ENCODE peak calls at places on chromosome 15, in four cellular contexts. O is neural progenitor cell, H is psoas muscle, J is tibial artery. W is an unnamed sample.

GRCh38 chr15:62390793-62391543 is 225.9 kb upstream of the C2CD4B start:
- DNase-seq in H (peak), J (peak), O (peak), W (peak)

GRCh38 chr15:31266712-31267111 is 59.9 kb upstream of the KLF13 start:
- DNase-seq in H (no peak), J (peak), O (peak), W (no peak)

GRCh38 chr15:31328425-31328998 is 1.9 kb downstream of the KLF13 start:
- DNase-seq in O (no peak), H (no peak), J (no peak), W (no peak)

GRCh38 chr15:54585063-54585462 is 606.8 kb downstream of the UNC13C start:
- DNase-seq in O (no peak), H (no peak), J (no peak), W (no peak)

GRCh38 chr15:42239528-42240245 is 31.6 kb upstream of the VPS39 start:
- DNase-seq in H (no peak), O (no peak), J (no peak), W (no peak)

GRCh38 chr15:41892621-41893421 is 1.0 kb downstream of the SPTBN5 start:
- DNase-seq in J (no peak), H (peak), O (no peak), W (no peak)

GRCh38 chr15:94387854-94388441 is 156.6 kb downstream of the MCTP2 start:
- DNase-seq in H (no peak), O (no peak), J (no peak), W (no peak)

GRCh38 chr15:101795455-101795854 is 7.9 kb upstream of the OR4F6 start:
- DNase-seq in H (no peak), O (no peak), J (no peak), W (no peak)

GRCh38 chr15:50883903-50884302 is 24.6 kb upstream of the AP4E1 start:
- DNase-seq in J (no peak), O (no peak), H (no peak), W (no peak)

GRCh38 chr15:64717735-64718495 is 57.5 kb downstream of the RBPMS2 start:
- DNase-seq in H (no peak), O (no peak), J (no peak), W (no peak)

GRCh38 chr15:64716452-64716851 is 58.9 kb downstream of the RBPMS2 start:
- DNase-seq in O (no peak), J (no peak), H (no peak), W (no peak)

GRCh38 chr15:64713592-64713991 is 61.8 kb downstream of the RBPMS2 start:
- DNase-seq in O (no peak), H (no peak), J (no peak), W (no peak)

GRCh38 chr15:64720188-64720587 is 55.2 kb downstream of the RBPMS2 start:
- DNase-seq in H (no peak), J (no peak), O (no peak), W (no peak)

GRCh38 chr15:64717130-64717529 is 58.3 kb downstream of the RBPMS2 start:
- DNase-seq in H (no peak), O (no peak), J (no peak), W (no peak)
- TF ChIP-seq CTCF in H (no peak), O (no peak), J (no peak), W (no peak)

GRCh38 chr15:99474981-99475753 is 90.6 kb upstream of the MEF2A start:
- DNase-seq in H (peak), O (no peak), J (no peak), W (no peak)
- TF ChIP-seq CTCF in H (no peak), O (no peak), J (no peak), W (no peak)

GRCh38 chr15:45134682-45135604 is 5.1 kb downstream of the DUOX1 start:
- DNase-seq in O (peak), J (no peak), H (no peak), W (no peak)
- TF ChIP-seq CTCF in O (peak), J (no peak), H (no peak), W (no peak)

DNA sequence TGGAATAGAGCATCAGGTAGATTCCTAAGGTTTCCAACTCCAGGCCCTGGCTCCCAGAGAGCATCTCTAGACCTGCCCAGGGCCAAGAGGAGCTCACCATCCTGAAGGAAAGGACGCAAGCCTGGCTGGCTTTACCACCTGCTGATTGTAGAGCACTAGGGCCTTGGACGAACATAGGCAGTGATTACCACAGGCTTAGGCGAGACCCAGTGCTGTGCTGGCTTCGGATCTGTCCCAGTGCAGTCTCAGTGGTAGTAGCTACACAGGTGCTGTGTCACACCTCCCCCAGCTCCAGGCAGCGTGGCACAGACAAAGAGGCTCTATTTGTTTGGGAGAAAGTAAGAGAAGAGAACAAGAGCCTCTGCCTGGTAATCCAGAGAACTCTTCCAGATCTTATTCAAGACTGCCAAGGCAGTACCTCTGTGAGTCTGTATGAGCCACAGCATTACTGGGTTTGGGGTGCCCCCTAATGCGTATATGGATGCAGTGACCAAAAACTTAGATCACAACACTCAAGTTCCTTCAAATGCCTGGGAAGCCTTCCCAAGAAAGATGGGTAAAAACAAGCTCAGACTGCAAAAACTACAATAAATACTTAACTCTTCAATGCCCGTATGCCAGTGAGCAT is 25.4 kb downstream of the ISG20 start:
- DNase-seq in H (no peak), J (no peak), O (no peak), W (no peak)
- TF ChIP-seq CTCF in H (peak), J (no peak), O (peak), W (no peak)

DNA sequence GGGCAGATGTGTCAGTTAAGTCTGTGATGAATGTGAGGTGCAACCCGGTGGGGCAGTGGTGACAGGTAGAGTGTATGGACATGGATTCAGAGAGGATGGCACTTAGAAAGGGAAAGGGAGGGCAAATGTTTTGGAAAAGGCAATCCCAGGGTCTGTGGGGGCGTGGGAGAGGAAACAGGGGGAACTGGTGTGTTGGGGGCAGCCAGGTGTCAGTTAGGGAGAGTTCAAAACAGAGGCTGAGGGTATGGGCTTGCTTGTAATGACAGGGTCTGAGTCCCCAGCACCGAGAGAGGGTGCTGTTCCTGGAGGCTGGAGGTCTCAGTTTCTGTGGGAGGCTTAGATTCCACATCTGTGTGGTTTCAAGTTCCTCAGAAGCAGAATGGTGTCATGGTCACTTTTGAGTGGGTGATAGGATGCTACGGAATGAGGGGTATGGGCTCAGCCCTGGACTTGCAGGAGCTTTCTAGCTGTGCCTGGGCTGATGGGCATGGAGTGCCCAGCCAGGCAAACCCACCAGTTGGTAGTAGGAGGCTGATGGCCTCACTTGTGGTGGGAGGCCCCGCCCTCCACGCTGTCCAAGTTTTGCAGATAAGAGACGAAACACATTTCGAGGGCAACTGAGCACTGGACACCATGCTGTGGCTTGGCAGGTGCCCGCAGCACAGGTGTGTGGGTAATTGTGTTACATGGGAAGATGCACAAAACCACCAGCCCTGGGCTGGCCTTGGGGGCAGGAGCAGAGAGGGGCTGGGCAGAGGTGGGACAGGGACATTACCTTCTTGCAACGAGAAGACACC is 209.5 kb downstream of the RPLP1 start:
- DNase-seq in J (no peak), O (no peak), H (no peak), W (no peak)
- TF ChIP-seq CTCF in J (no peak), O (no peak), H (no peak), W (no peak)

GRCh38 chr15:99371180-99372103 is 120.2 kb downstream of the LRRC28 start:
- DNase-seq in H (no peak), J (no peak), O (no peak), W (no peak)
- TF ChIP-seq CTCF in H (no peak), J (no peak), O (no peak), W (no peak)

GRCh38 chr15:29442532-29442931 is 172.9 kb upstream of the NSMCE3 start:
- DNase-seq in H (no peak), O (no peak), J (no peak), W (no peak)
- TF ChIP-seq CTCF in H (no peak), O (no peak), J (no peak), W (no peak)

GRCh38 chr15:79027532-79028410 is 62.8 kb downstream of the RASGRF1 start:
- DNase-seq in J (no peak), O (no peak), H (no peak), W (no peak)

GRCh38 chr15:79025802-79026201 is 64.8 kb downstream of the RASGRF1 start:
- DNase-seq in J (no peak), O (no peak), H (no peak), W (no peak)

GRCh38 chr15:79023546-79023890 is 67.1 kb downstream of the RASGRF1 start:
- DNase-seq in J (no peak), O (no peak), H (no peak), W (no peak)

GRCh38 chr15:79023918-79024317 is 66.7 kb downstream of the RASGRF1 start:
- DNase-seq in H (no peak), O (no peak), J (no peak), W (no peak)

DNA sequence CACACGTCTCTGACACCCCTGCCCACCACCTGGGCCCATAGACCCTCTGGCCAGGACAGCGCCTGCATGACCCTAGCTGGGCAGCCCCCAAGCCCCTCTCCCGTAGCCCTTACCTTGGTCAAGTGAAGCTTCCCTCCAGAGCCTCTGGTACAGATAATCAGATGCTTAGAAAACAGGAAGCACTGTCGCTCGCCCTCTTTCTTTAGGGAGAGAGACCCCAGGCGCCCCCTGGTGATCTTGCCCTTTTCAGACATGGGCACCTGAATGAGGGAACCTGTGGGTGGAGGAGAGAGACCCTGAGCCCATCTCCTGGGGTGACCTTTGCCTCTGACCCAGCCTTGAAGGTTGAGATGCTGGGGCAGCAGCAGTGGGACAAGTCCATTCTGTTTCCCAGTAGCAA is 65.4 kb downstream of the RASGRF1 start:
- DNase-seq in O (peak), J (peak), H (no peak), W (no peak)
- TF ChIP-seq CTCF in O (peak), J (no peak), H (no peak), W (no peak)

GRCh38 chr15:75736256-75736655 is 23.6 kb upstream of the CSPG4 start:
- DNase-seq in H (no peak), O (no peak), J (no peak), W (no peak)

GRCh38 chr15:75733761-75734651 is 21.4 kb upstream of the CSPG4 start:
- DNase-seq in J (no peak), H (no peak), O (no peak), W (no peak)

GRCh38 chr15:75732809-75733451 is 20.3 kb upstream of the CSPG4 start:
- DNase-seq in O (peak), H (peak), J (peak), W (no peak)

GRCh38 chr15:75739791-75740190 is 27.1 kb upstream of the CSPG4 start:
- DNase-seq in J (peak), O (no peak), H (no peak), W (no peak)

GRCh38 chr15:75738647-75739325 is 26.1 kb upstream of the CSPG4 start:
- DNase-seq in H (peak), J (peak), O (peak), W (peak)
- TF ChIP-seq CTCF in H (no peak), J (no peak), O (no peak), W (no peak)

DNA sequence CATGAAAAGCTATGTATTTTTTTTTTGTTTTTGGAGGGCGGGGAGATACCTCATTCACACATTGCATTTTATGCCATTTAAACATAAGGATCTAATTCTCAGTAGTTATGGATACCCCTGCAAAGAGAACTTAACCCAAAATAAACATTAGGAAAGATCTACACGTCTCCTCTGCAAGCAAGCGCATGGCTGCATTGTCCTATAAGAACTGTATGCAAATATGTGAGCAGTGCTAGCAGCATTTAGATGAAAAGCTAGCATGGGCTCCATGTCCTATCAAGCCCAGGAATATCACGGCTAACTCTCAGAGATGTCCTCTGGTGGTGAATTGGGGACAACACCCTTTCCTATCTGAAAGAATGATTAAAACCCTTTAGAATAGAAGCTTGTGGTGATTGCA is 292.8 kb downstream of the MEX3B start:
- DNase-seq in J (no peak), H (no peak), O (peak), W (no peak)
- TF ChIP-seq CTCF in J (no peak), H (no peak), O (peak), W (no peak)